ENCODE peak calls at places on chromosomes 2 and 18, in six cellular contexts. J, D, C, N, Q and O are unnamed samples.

GRCh38 chr2:190121971-190122370 is 59.4 kb upstream of the MSTN start:
- DNase-seq in D (peak; percentile 29), Q (no peak), N (no peak), C (no peak), J (peak; percentile 41), O (no peak)

GRCh38 chr2:7111626-7112025 is 194.4 kb downstream of the RNF144A start:
- DNase-seq in Q (no peak), J (no peak), D (no peak), N (no peak), C (no peak), O (no peak)

GRCh38 chr2:10390369-10390801 is 57.7 kb downstream of the ODC1 start:
- DNase-seq in N (no peak), J (peak; percentile 42), C (no peak), D (no peak), Q (no peak), O (no peak)

GRCh38 chr2:142881619-142882018 is 4.2 kb downstream of the KYNU start:
- DNase-seq in D (no peak), C (no peak), Q (no peak), J (no peak), N (no peak), O (no peak)

GRCh38 chr2:233346374-233346773 is 7.9 kb upstream of the DGKD start:
- DNase-seq in Q (no peak), J (no peak), D (no peak), C (no peak), N (no peak), O (no peak)

GRCh38 chr2:7725132-7725849 is 808.1 kb downstream of the RNF144A start:
- DNase-seq in Q (no peak), N (no peak), D (peak; percentile 9), J (peak; percentile 26), C (no peak), O (no peak)

GRCh38 chr2:74872310-74872923 is 38.5 kb downstream of the HK2 start:
- DNase-seq in Q (no peak), D (no peak), N (no peak), J (peak; percentile 39), C (no peak), O (no peak)

GRCh38 chr2:45946023-45946422 is 294.5 kb downstream of the PRKCE start:
- DNase-seq in D (peak; percentile 82), J (peak; percentile 84), Q (no peak), C (no peak), N (no peak), O (no peak)

GRCh38 chr2:150409196-150409595 is 78.3 kb downstream of the RND3 start:
- DNase-seq in Q (no peak), C (no peak), J (no peak), N (no peak), D (no peak), O (no peak)

GRCh38 chr2:16139663-16140610 is 199.6 kb downstream of the MYCN start:
- DNase-seq in J (no peak), D (no peak), C (peak; percentile 23), Q (no peak), N (no peak), O (no peak)

GRCh38 chr18:12645751-12646203 is 12.1 kb downstream of the SPIRE1 start:
- DNase-seq in N (no peak), C (no peak), D (no peak), Q (peak; percentile 22), J (peak; percentile 52), O (no peak)

GRCh38 chr2:239663364-239663924 is 262.6 kb upstream of the HDAC4 start:
- DNase-seq in D (no peak), J (no peak), C (no peak), N (no peak), Q (no peak), O (no peak)

GRCh38 chr2:144801766-144802165 is 281.8 kb upstream of the ZEB2 start:
- DNase-seq in Q (no peak), J (peak; percentile 89), N (no peak), D (peak; percentile 68), C (no peak), O (no peak)

GRCh38 chr2:192267484-192267883 is 72.8 kb upstream of the TMEFF2 start:
- DNase-seq in D (peak; percentile 56), J (peak; percentile 91), Q (no peak), C (no peak), N (no peak), O (no peak)

GRCh38 chr2:228318218-228318617 is 136.7 kb upstream of the SPHKAP start:
- DNase-seq in J (no peak), Q (no peak), C (peak; percentile 69), N (peak; percentile 14), D (no peak), O (peak; percentile 72)

GRCh38 chr18:74264303-74265020 is 27.3 kb downstream of the CYB5A start:
- DNase-seq in C (no peak), Q (peak; percentile 7), N (no peak), D (no peak), J (no peak), O (no peak)

GRCh38 chr2:96325884-96326255 is 753 bp downstream of the ITPRIPL1 start:
- DNase-seq in Q (no peak), D (no peak), J (no peak), C (no peak), N (no peak), O (no peak)

GRCh38 chr2:150280255-150280654 is 207.2 kb downstream of the RND3 start:
- DNase-seq in Q (no peak), N (no peak), J (peak; percentile 87), D (peak; percentile 97), C (no peak), O (no peak)

GRCh38 chr18:45228989-45229388 is 386.3 kb upstream of the SLC14A2 start:
- DNase-seq in J (no peak), N (no peak), D (no peak), C (no peak), Q (no peak), O (no peak)

GRCh38 chr2:113784823-113785744 is 28.6 kb upstream of the SLC35F5 start:
- DNase-seq in Q (no peak), C (no peak), J (no peak), D (no peak), N (no peak), O (no peak)

DNA sequence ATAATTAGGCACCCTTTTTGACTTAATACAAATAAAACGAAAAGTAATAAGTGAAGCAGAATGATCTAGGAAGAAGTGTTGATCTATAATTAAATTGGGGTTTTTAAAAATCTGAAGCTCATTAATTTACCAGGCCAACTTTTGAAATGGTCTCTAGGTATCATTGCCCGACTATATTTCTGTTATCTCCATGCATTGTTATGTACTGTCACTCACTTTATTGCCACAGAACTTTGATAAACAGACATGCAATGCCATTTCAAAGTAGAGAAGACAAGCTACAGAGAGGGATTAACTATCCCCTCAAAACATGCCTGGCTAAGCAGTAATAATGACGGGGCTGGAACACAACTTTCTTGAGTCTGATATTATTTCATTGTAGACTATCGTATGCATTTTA is 147.6 kb upstream of the ITGA4 start:
- DNase-seq in C (no peak), Q (no peak), N (no peak), D (no peak), J (no peak), O (no peak)
- H2AFZ ChIP-seq in C (no peak overlapping the region), Q (no peak overlapping the region), N (no peak overlapping the region), D (no peak overlapping the region), J (no peak overlapping the region), O (no peak overlapping the region)

DNA sequence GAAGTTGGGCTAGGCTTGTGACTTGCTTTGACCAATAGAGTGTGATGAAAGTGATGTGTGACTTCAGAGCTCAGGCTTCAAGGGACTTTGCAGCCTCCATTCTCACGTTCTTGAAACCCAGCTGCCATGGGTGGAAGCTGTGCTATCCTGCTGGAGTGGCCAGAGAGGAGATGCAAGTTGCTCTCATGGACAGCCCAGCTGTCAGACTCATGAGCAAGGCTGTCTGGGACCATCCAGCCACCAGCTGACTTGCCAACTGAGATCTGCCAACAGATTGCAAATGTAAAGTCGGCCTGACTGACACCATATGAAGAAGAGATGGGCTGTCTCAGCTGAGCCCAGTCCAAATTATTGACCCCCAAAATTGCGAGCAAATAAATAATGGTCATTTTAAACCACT is 226.4 kb upstream of the CXCR4 start:
- DNase-seq in Q (no peak), N (no peak), D (no peak), C (peak; percentile 23), J (no peak), O (no peak)
- H2BK5ac ChIP-seq in Q (no peak overlapping the region), N (no peak overlapping the region), D (no peak overlapping the region), C (no peak overlapping the region), J (no peak overlapping the region), O (no peak overlapping the region)

DNA sequence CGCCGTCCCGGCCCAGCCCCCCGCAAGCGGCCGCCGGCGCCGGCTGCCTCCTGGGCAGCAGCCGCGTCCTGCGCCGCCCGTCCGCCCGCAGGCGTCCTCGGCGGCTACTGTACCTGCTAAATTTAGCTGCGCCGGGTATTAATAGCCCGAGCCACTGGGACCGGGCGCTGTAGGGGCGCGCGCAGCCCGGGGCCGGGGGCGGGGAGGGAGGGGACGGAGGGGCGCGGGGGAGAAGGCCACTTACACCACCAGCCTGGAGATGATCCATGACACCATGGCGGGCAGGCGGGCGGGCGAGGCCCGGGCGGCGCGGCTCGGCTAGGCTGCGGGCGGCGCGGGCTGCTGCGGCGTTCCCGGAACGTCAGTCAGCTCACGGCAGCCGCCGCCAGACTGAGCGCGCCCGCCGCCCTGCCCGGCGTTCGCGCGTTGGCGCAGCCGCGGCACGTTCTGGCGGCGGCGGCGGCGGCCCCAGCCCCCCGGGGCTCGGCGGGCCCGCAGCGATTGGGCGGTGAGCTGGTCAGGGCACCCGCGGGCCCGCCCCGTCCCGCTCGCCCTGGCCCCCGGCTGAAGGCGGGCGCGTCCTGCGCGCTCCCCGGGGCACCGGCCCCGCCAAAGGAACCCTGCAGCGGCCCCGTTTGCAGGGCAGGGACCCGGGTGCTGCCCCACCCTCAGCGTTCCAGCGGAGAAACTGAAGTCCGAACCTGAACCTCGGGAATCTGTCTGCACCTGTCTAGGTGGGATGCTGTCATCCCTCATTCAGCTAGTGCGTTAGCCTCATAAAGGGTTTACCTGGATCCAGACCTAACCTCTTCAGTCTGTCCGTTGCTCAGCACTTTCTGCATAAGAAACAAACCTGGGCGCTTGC is at the start of gene REEP1:
- DNase-seq in D (peak; percentile 3), Q (peak; percentile 82), J (no peak), N (peak; percentile 33), C (no peak), O (peak; percentile 43)
- H2AFZ ChIP-seq in D (no peak within 1 kb of the TSS), Q (peak within 1 kb of the TSS; percentile 60), J (peak within 1 kb of the TSS; percentile 48), N (peak within 1 kb of the TSS; percentile 95), C (peak within 1 kb of the TSS; percentile 78), O (no peak within 1 kb of the TSS)

GRCh38 chr2:158011055-158011771 is 90.5 kb upstream of the UPP2 start:
- DNase-seq in Q (peak; percentile 10), C (no peak), J (no peak), D (peak; percentile 44), N (no peak), O (peak; percentile 84)
- H2BK5ac ChIP-seq in Q (no peak overlapping the region), C (no peak overlapping the region), J (no peak overlapping the region), D (no peak overlapping the region), N (no peak overlapping the region), O (no peak overlapping the region)

DNA sequence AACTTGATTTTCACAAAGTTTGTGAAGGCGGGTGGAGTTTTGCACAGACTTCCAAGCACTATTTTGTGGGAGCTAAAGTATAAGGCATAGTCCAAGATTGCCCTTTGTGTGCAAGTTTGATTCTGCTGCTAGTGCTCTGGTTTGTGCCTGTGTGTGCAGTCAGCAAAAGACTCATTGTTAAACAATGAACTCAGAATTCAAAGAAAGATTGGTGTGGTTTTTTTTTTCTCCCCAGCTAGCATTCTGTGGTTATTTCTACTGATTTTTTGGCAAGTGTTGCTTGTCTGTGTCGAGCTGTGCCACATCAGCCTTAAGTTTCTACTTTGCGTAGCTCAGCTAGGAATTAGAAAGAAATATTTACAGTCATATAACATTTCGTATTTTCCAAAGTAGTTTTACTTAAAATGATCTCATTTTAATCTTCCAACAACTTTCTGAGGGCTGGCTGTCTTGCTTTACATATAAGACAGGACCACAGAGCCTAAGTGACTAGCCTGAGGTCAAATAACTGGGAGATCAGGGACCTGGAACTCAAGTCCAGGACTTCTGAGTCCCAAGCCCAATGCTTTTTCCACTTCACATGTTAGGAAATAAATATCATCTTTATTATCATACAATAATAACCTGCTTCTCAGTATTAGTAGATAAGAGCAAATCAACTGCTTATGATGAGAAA is 69.8 kb downstream of the BABAM2 start:
- DNase-seq in J (peak; percentile 93), Q (no peak), N (no peak), D (peak; percentile 77), C (no peak), O (no peak)
- H2AFZ ChIP-seq in J (no peak overlapping the region), Q (no peak overlapping the region), N (peak overlapping the region; percentile 27), D (no peak overlapping the region), C (no peak overlapping the region), O (no peak overlapping the region)